ENCODE peak calls at places on chromosomes 6 and 20, in five cellular contexts. One of them, this sample, is unnamed.

GRCh38 chr6:44254201-44254956 is 2.9 kb downstream of the SLC35B2 start:
- DNase-seq in neural progenitor cell: no peak
- DNase-seq in HT1080: peak; percentile 48
- DNase-seq in activated naive CD8-positive, alpha-beta T cell treated with anti-CD3 and anti-CD28 coated beads, Interleukin-2, amount 50 U/mL, for 24 hours: peak; percentile 45
- DNase-seq in GM03348: no peak
- DNase-seq in this sample: no peak

GRCh38 chr6:29553268-29554057 is 6.1 kb downstream of the UBD start:
- DNase-seq in neural progenitor cell: peak; percentile 92
- DNase-seq in HT1080: no peak
- DNase-seq in activated naive CD8-positive, alpha-beta T cell treated with anti-CD3 and anti-CD28 coated beads, Interleukin-2, amount 50 U/mL, for 24 hours: peak; percentile 23
- DNase-seq in GM03348: peak; percentile 73
- DNase-seq in this sample: peak; percentile 84

GRCh38 chr6:169904051-169904922 is 152.9 kb downstream of the ERMARD start:
- DNase-seq in HT1080: no peak
- DNase-seq in activated naive CD8-positive, alpha-beta T cell treated with anti-CD3 and anti-CD28 coated beads, Interleukin-2, amount 50 U/mL, for 24 hours: no peak
- DNase-seq in GM03348: no peak
- DNase-seq in neural progenitor cell: no peak
- DNase-seq in this sample: no peak

GRCh38 chr6:44569931-44570385 is 182.5 kb downstream of the CDC5L start:
- DNase-seq in neural progenitor cell: no peak
- DNase-seq in GM03348: peak; percentile 80
- DNase-seq in HT1080: no peak
- DNase-seq in activated naive CD8-positive, alpha-beta T cell treated with anti-CD3 and anti-CD28 coated beads, Interleukin-2, amount 50 U/mL, for 24 hours: no peak
- DNase-seq in this sample: no peak

GRCh38 chr6:6565488-6565887 is 23.0 kb upstream of the LY86 start:
- DNase-seq in GM03348: no peak
- DNase-seq in HT1080: no peak
- DNase-seq in activated naive CD8-positive, alpha-beta T cell treated with anti-CD3 and anti-CD28 coated beads, Interleukin-2, amount 50 U/mL, for 24 hours: no peak
- DNase-seq in neural progenitor cell: no peak
- DNase-seq in this sample: no peak

GRCh38 chr6:152534541-152534940 is 102.6 kb downstream of the SYNE1 start:
- DNase-seq in HT1080: no peak
- DNase-seq in neural progenitor cell: no peak
- DNase-seq in activated naive CD8-positive, alpha-beta T cell treated with anti-CD3 and anti-CD28 coated beads, Interleukin-2, amount 50 U/mL, for 24 hours: no peak
- DNase-seq in GM03348: no peak
- DNase-seq in this sample: no peak

GRCh38 chr20:45229264-45230056 is 8.3 kb downstream of the SEMG2 start:
- DNase-seq in activated naive CD8-positive, alpha-beta T cell treated with anti-CD3 and anti-CD28 coated beads, Interleukin-2, amount 50 U/mL, for 24 hours: peak; percentile 71
- DNase-seq in HT1080: peak; percentile 54
- DNase-seq in GM03348: peak; percentile 13
- DNase-seq in neural progenitor cell: peak; percentile 30
- DNase-seq in this sample: peak; percentile 90

GRCh38 chr20:36320261-36320897 is 14.2 kb downstream of the DLGAP4 start:
- DNase-seq in activated naive CD8-positive, alpha-beta T cell treated with anti-CD3 and anti-CD28 coated beads, Interleukin-2, amount 50 U/mL, for 24 hours: no peak
- DNase-seq in HT1080: no peak
- DNase-seq in GM03348: no peak
- DNase-seq in neural progenitor cell: no peak
- DNase-seq in this sample: no peak

GRCh38 chr6:161029195-161029809 is 37.7 kb downstream of the MAP3K4 start:
- DNase-seq in activated naive CD8-positive, alpha-beta T cell treated with anti-CD3 and anti-CD28 coated beads, Interleukin-2, amount 50 U/mL, for 24 hours: no peak
- DNase-seq in HT1080: no peak
- DNase-seq in neural progenitor cell: no peak
- DNase-seq in GM03348: peak; percentile 70
- DNase-seq in this sample: no peak

GRCh38 chr6:21438986-21439352 is 154.6 kb upstream of the SOX4 start:
- DNase-seq in HT1080: peak; percentile 59
- DNase-seq in GM03348: no peak
- DNase-seq in activated naive CD8-positive, alpha-beta T cell treated with anti-CD3 and anti-CD28 coated beads, Interleukin-2, amount 50 U/mL, for 24 hours: no peak
- DNase-seq in neural progenitor cell: no peak
- DNase-seq in this sample: no peak

GRCh38 chr6:43122146-43122545 is 46.0 kb downstream of the PTK7 start:
- DNase-seq in HT1080: no peak
- DNase-seq in neural progenitor cell: no peak
- DNase-seq in GM03348: no peak
- DNase-seq in activated naive CD8-positive, alpha-beta T cell treated with anti-CD3 and anti-CD28 coated beads, Interleukin-2, amount 50 U/mL, for 24 hours: no peak
- DNase-seq in this sample: no peak

GRCh38 chr20:46367967-46368901 is 38.2 kb downstream of the ELMO2 start:
- DNase-seq in HT1080: peak; percentile 56
- DNase-seq in activated naive CD8-positive, alpha-beta T cell treated with anti-CD3 and anti-CD28 coated beads, Interleukin-2, amount 50 U/mL, for 24 hours: peak; percentile 40
- DNase-seq in GM03348: no peak
- DNase-seq in neural progenitor cell: no peak
- DNase-seq in this sample: no peak

GRCh38 chr20:37845878-37846277 is 57.0 kb upstream of the VSTM2L start:
- DNase-seq in neural progenitor cell: no peak
- DNase-seq in GM03348: no peak
- DNase-seq in HT1080: no peak
- DNase-seq in activated naive CD8-positive, alpha-beta T cell treated with anti-CD3 and anti-CD28 coated beads, Interleukin-2, amount 50 U/mL, for 24 hours: no peak
- DNase-seq in this sample: no peak

GRCh38 chr6:4670295-4670694 is 105.9 kb upstream of the CDYL start:
- DNase-seq in HT1080: no peak
- DNase-seq in activated naive CD8-positive, alpha-beta T cell treated with anti-CD3 and anti-CD28 coated beads, Interleukin-2, amount 50 U/mL, for 24 hours: no peak
- DNase-seq in GM03348: no peak
- DNase-seq in neural progenitor cell: no peak
- DNase-seq in this sample: no peak

GRCh38 chr20:59591061-59591460 is 13.3 kb upstream of the PHACTR3 start:
- DNase-seq in HT1080: no peak
- DNase-seq in activated naive CD8-positive, alpha-beta T cell treated with anti-CD3 and anti-CD28 coated beads, Interleukin-2, amount 50 U/mL, for 24 hours: no peak
- DNase-seq in neural progenitor cell: no peak
- DNase-seq in GM03348: no peak
- DNase-seq in this sample: no peak

GRCh38 chr6:35218021-35218420 is 4.3 kb downstream of the SCUBE3 start:
- DNase-seq in neural progenitor cell: no peak
- DNase-seq in HT1080: peak; percentile 18
- DNase-seq in activated naive CD8-positive, alpha-beta T cell treated with anti-CD3 and anti-CD28 coated beads, Interleukin-2, amount 50 U/mL, for 24 hours: no peak
- DNase-seq in GM03348: peak; percentile 41
- DNase-seq in this sample: no peak

GRCh38 chr6:168035661-168036616 is 38.5 kb downstream of the KIF25 start:
- DNase-seq in HT1080: peak; percentile 18
- DNase-seq in GM03348: no peak
- DNase-seq in neural progenitor cell: peak; percentile 25
- DNase-seq in activated naive CD8-positive, alpha-beta T cell treated with anti-CD3 and anti-CD28 coated beads, Interleukin-2, amount 50 U/mL, for 24 hours: no peak
- DNase-seq in this sample: no peak

GRCh38 chr6:16181429-16182359 is 52.8 kb downstream of the MYLIP start:
- DNase-seq in neural progenitor cell: no peak
- DNase-seq in activated naive CD8-positive, alpha-beta T cell treated with anti-CD3 and anti-CD28 coated beads, Interleukin-2, amount 50 U/mL, for 24 hours: no peak
- DNase-seq in HT1080: no peak
- DNase-seq in GM03348: no peak
- DNase-seq in this sample: no peak

GRCh38 chr20:24972341-24972740 is 20.2 kb downstream of the APMAP start:
- DNase-seq in neural progenitor cell: no peak
- DNase-seq in GM03348: no peak
- DNase-seq in activated naive CD8-positive, alpha-beta T cell treated with anti-CD3 and anti-CD28 coated beads, Interleukin-2, amount 50 U/mL, for 24 hours: no peak
- DNase-seq in HT1080: no peak
- DNase-seq in this sample: no peak

GRCh38 chr6:160160450-160160849 is 38.8 kb downstream of the SLC22A1 start:
- DNase-seq in GM03348: no peak
- DNase-seq in activated naive CD8-positive, alpha-beta T cell treated with anti-CD3 and anti-CD28 coated beads, Interleukin-2, amount 50 U/mL, for 24 hours: no peak
- DNase-seq in HT1080: no peak
- DNase-seq in neural progenitor cell: no peak
- DNase-seq in this sample: no peak

GRCh38 chr20:31712112-31712553 is 10.5 kb downstream of the BCL2L1 start:
- DNase-seq in HT1080: no peak
- DNase-seq in activated naive CD8-positive, alpha-beta T cell treated with anti-CD3 and anti-CD28 coated beads, Interleukin-2, amount 50 U/mL, for 24 hours: no peak
- DNase-seq in neural progenitor cell: peak; percentile 72
- DNase-seq in GM03348: no peak
- DNase-seq in this sample: no peak

GRCh38 chr20:49948809-49949507 is 12.8 kb downstream of the RNF114 start:
- DNase-seq in HT1080: peak; percentile 96
- DNase-seq in neural progenitor cell: no peak
- DNase-seq in activated naive CD8-positive, alpha-beta T cell treated with anti-CD3 and anti-CD28 coated beads, Interleukin-2, amount 50 U/mL, for 24 hours: no peak
- DNase-seq in GM03348: peak; percentile 71
- DNase-seq in this sample: no peak

GRCh38 chr20:62716198-62716940 is 7.7 kb downstream of the NTSR1 start:
- DNase-seq in GM03348: no peak
- DNase-seq in activated naive CD8-positive, alpha-beta T cell treated with anti-CD3 and anti-CD28 coated beads, Interleukin-2, amount 50 U/mL, for 24 hours: peak; percentile 23
- DNase-seq in neural progenitor cell: no peak
- DNase-seq in HT1080: peak; percentile 17
- DNase-seq in this sample: no peak

GRCh38 chr6:154566866-154567265 is 56.4 kb upstream of the CNKSR3 start:
- DNase-seq in activated naive CD8-positive, alpha-beta T cell treated with anti-CD3 and anti-CD28 coated beads, Interleukin-2, amount 50 U/mL, for 24 hours: no peak
- DNase-seq in HT1080: no peak
- DNase-seq in neural progenitor cell: no peak
- DNase-seq in GM03348: no peak
- DNase-seq in this sample: no peak

GRCh38 chr6:136424901-136425300 is 125.3 kb downstream of the MAP7 start:
- DNase-seq in GM03348: no peak
- DNase-seq in activated naive CD8-positive, alpha-beta T cell treated with anti-CD3 and anti-CD28 coated beads, Interleukin-2, amount 50 U/mL, for 24 hours: no peak
- DNase-seq in neural progenitor cell: no peak
- DNase-seq in HT1080: no peak
- DNase-seq in this sample: no peak

GRCh38 chr20:3245156-3245555 is 6.2 kb upstream of the SLC4A11 start:
- DNase-seq in GM03348: no peak
- DNase-seq in activated naive CD8-positive, alpha-beta T cell treated with anti-CD3 and anti-CD28 coated beads, Interleukin-2, amount 50 U/mL, for 24 hours: no peak
- DNase-seq in neural progenitor cell: no peak
- DNase-seq in HT1080: no peak
- DNase-seq in this sample: no peak

GRCh38 chr6:164151161-164151728 is 736.7 kb downstream of the QKI start:
- DNase-seq in neural progenitor cell: peak; percentile 81
- DNase-seq in activated naive CD8-positive, alpha-beta T cell treated with anti-CD3 and anti-CD28 coated beads, Interleukin-2, amount 50 U/mL, for 24 hours: no peak
- DNase-seq in HT1080: no peak
- DNase-seq in GM03348: no peak
- DNase-seq in this sample: no peak

GRCh38 chr20:6632187-6632586 is 135.3 kb upstream of the BMP2 start:
- DNase-seq in HT1080: peak; percentile 5
- DNase-seq in activated naive CD8-positive, alpha-beta T cell treated with anti-CD3 and anti-CD28 coated beads, Interleukin-2, amount 50 U/mL, for 24 hours: no peak
- DNase-seq in GM03348: no peak
- DNase-seq in neural progenitor cell: no peak
- DNase-seq in this sample: no peak

GRCh38 chr6:150651808-150652473 is 52.3 kb downstream of the PLEKHG1 start:
- DNase-seq in GM03348: no peak
- DNase-seq in activated naive CD8-positive, alpha-beta T cell treated with anti-CD3 and anti-CD28 coated beads, Interleukin-2, amount 50 U/mL, for 24 hours: no peak
- DNase-seq in HT1080: no peak
- DNase-seq in neural progenitor cell: no peak
- DNase-seq in this sample: no peak

GRCh38 chr6:84033523-84034451 is at the start of gene MRAP2:
- DNase-seq in neural progenitor cell: peak; percentile 78
- DNase-seq in activated naive CD8-positive, alpha-beta T cell treated with anti-CD3 and anti-CD28 coated beads, Interleukin-2, amount 50 U/mL, for 24 hours: peak; percentile 2
- DNase-seq in GM03348: peak; percentile 74
- DNase-seq in HT1080: no peak
- DNase-seq in this sample: peak; percentile 66

GRCh38 chr6:105194591-105194990 is 14.8 kb upstream of the POPDC3 start:
- DNase-seq in neural progenitor cell: no peak
- DNase-seq in HT1080: no peak
- DNase-seq in activated naive CD8-positive, alpha-beta T cell treated with anti-CD3 and anti-CD28 coated beads, Interleukin-2, amount 50 U/mL, for 24 hours: no peak
- DNase-seq in GM03348: no peak
- DNase-seq in this sample: no peak

GRCh38 chr20:10861086-10861485 is 187.3 kb upstream of the JAG1 start:
- DNase-seq in activated naive CD8-positive, alpha-beta T cell treated with anti-CD3 and anti-CD28 coated beads, Interleukin-2, amount 50 U/mL, for 24 hours: no peak
- DNase-seq in HT1080: peak; percentile 56
- DNase-seq in GM03348: no peak
- DNase-seq in neural progenitor cell: no peak
- DNase-seq in this sample: no peak

GRCh38 chr20:24683676-24684075 is 214.2 kb downstream of the SYNDIG1 start:
- DNase-seq in GM03348: no peak
- DNase-seq in HT1080: no peak
- DNase-seq in activated naive CD8-positive, alpha-beta T cell treated with anti-CD3 and anti-CD28 coated beads, Interleukin-2, amount 50 U/mL, for 24 hours: no peak
- DNase-seq in neural progenitor cell: no peak
- DNase-seq in this sample: no peak

GRCh38 chr20:9488063-9488462 is 26.3 kb upstream of the LAMP5 start:
- DNase-seq in neural progenitor cell: no peak
- DNase-seq in HT1080: peak; percentile 43
- DNase-seq in activated naive CD8-positive, alpha-beta T cell treated with anti-CD3 and anti-CD28 coated beads, Interleukin-2, amount 50 U/mL, for 24 hours: no peak
- DNase-seq in GM03348: no peak
- DNase-seq in this sample: no peak

GRCh38 chr6:11622156-11622555 is 84.6 kb downstream of the TMEM170B start:
- DNase-seq in neural progenitor cell: peak; percentile 38
- DNase-seq in GM03348: no peak
- DNase-seq in HT1080: no peak
- DNase-seq in activated naive CD8-positive, alpha-beta T cell treated with anti-CD3 and anti-CD28 coated beads, Interleukin-2, amount 50 U/mL, for 24 hours: no peak
- DNase-seq in this sample: no peak

GRCh38 chr6:158249437-158249836 is 62.8 kb upstream of the TULP4 start:
- DNase-seq in activated naive CD8-positive, alpha-beta T cell treated with anti-CD3 and anti-CD28 coated beads, Interleukin-2, amount 50 U/mL, for 24 hours: no peak
- DNase-seq in neural progenitor cell: no peak
- DNase-seq in GM03348: no peak
- DNase-seq in HT1080: no peak
- DNase-seq in this sample: no peak

GRCh38 chr6:170083236-170084051 is 207.4 kb downstream of the DLL1 start:
- DNase-seq in activated naive CD8-positive, alpha-beta T cell treated with anti-CD3 and anti-CD28 coated beads, Interleukin-2, amount 50 U/mL, for 24 hours: no peak
- DNase-seq in neural progenitor cell: no peak
- DNase-seq in HT1080: no peak
- DNase-seq in GM03348: no peak
- DNase-seq in this sample: no peak

GRCh38 chr20:2305479-2305878 is 9.7 kb downstream of the TGM3 start:
- DNase-seq in neural progenitor cell: no peak
- DNase-seq in HT1080: no peak
- DNase-seq in GM03348: no peak
- DNase-seq in activated naive CD8-positive, alpha-beta T cell treated with anti-CD3 and anti-CD28 coated beads, Interleukin-2, amount 50 U/mL, for 24 hours: no peak
- DNase-seq in this sample: no peak

This sample was measured in WTC11.